ENCODE peak calls at places on chromosomes 2 and 18, in eight cellular contexts. A is NCI-H1436 treated with DMSO at 0.1 percent for 48 hours, R is NCI-H510A treated with DMSO at 0.1 percent for 48 hours, H is AG10803, Z is D341Med, G is NT2/D1, E is C1 segment of cervical spinal cord, K is heart left ventricle. V is an unnamed sample.

GRCh38 chr2:63962186-63962585 is 57.0 kb downstream of the VPS54 start:
- DNase-seq in E (no peak), A (no peak), H (no peak), G (no peak), Z (no peak), R (no peak), K (no peak), V (no peak)

GRCh38 chr18:34771958-34772357 is 61.9 kb downstream of the DTNA start:
- DNase-seq in H (peak), E (no peak), G (no peak), R (no peak), A (no peak), K (no peak), Z (no peak), V (no peak)

GRCh38 chr18:13430663-13431062 is 212.1 kb downstream of the LDLRAD4 start:
- DNase-seq in G (no peak), K (no peak), A (no peak), R (no peak), Z (no peak), E (no peak), H (no peak), V (no peak)

GRCh38 chr2:27448381-27448780 is 6.2 kb downstream of the KRTCAP3 start:
- DNase-seq in E (no peak), R (no peak), Z (no peak), A (no peak), G (no peak), K (no peak), H (no peak), V (no peak)

GRCh38 chr2:221254281-221254680 is 317.8 kb downstream of the EPHA4 start:
- DNase-seq in R (peak), G (no peak), H (no peak), E (no peak), A (no peak), Z (no peak), K (no peak), V (no peak)

GRCh38 chr2:19349911-19350677 is 8.3 kb downstream of the OSR1 start:
- DNase-seq in A (no peak), Z (no peak), G (peak), R (no peak), E (peak), K (peak), H (no peak), V (peak)

GRCh38 chr2:133790706-133791105 is 222.4 kb upstream of the NCKAP5 start:
- DNase-seq in H (peak), K (no peak), Z (no peak), E (no peak), G (no peak), A (no peak), R (no peak), V (no peak)

GRCh38 chr2:200950378-200950777 is 13.1 kb downstream of the ORC2 start:
- DNase-seq in G (no peak), A (no peak), K (no peak), H (no peak), Z (no peak), R (no peak), E (no peak), V (no peak)

GRCh38 chr2:229261599-229261998 is 9.5 kb downstream of the PID1 start:
- DNase-seq in G (no peak), Z (no peak), A (no peak), E (no peak), R (no peak), H (no peak), K (no peak), V (no peak)

GRCh38 chr18:78102135-78102534 is 852.5 kb downstream of the GALR1 start:
- DNase-seq in G (no peak), A (no peak), Z (no peak), K (no peak), H (no peak), R (no peak), E (no peak), V (no peak)

GRCh38 chr2:88690591-88691338 is 708 bp upstream of the RPIA start:
- DNase-seq in E (no peak), H (peak), Z (peak), A (no peak), K (no peak), G (no peak), R (no peak), V (no peak)

GRCh38 chr18:3814840-3815239 is 364.9 kb downstream of the TGIF1 start:
- DNase-seq in G (no peak), K (no peak), H (peak), Z (no peak), A (no peak), E (no peak), R (no peak), V (no peak)

GRCh38 chr18:80231616-80232015 is 15.7 kb downstream of the PARD6G start:
- DNase-seq in G (no peak), A (no peak), R (no peak), K (no peak), Z (no peak), E (no peak), H (no peak), V (no peak)

GRCh38 chr2:53859354-53860159 is at the start of gene GPR75:
- DNase-seq in A (no peak), K (peak), H (peak), E (peak), Z (no peak), R (no peak), G (no peak), V (peak)

GRCh38 chr18:65751145-65752085 is 603 bp downstream of the CDH7 start:
- DNase-seq in A (no peak), Z (no peak), E (no peak), K (no peak), G (no peak), R (peak), H (no peak), V (no peak)

GRCh38 chr2:232385660-232386489 is 7.3 kb downstream of the ALPP start:
- DNase-seq in R (no peak), Z (no peak), K (peak), E (no peak), H (peak), G (no peak), A (no peak), V (no peak)

GRCh38 chr2:29921560-29921915 is at the start of gene ALK:
- DNase-seq in K (peak), A (peak), G (peak), E (peak), R (peak), H (peak), Z (peak), V (peak)

GRCh38 chr2:234989183-234989701 is 37.4 kb downstream of the SH3BP4 start:
- DNase-seq in A (no peak), Z (no peak), E (peak), K (peak), H (no peak), R (no peak), G (no peak), V (peak)

GRCh38 chr2:66578067-66578852 is 143.3 kb downstream of the MEIS1 start:
- DNase-seq in G (no peak), H (peak), K (no peak), R (no peak), E (no peak), A (no peak), Z (no peak), V (no peak)

GRCh38 chr2:216516730-216517350 is 18.2 kb downstream of the RPL37A start:
- DNase-seq in E (no peak), A (peak), G (no peak), R (peak), H (peak), Z (peak), K (no peak), V (no peak)

GRCh38 chr2:203808041-203808750 is 59.4 kb upstream of the CTLA4 start:
- DNase-seq in E (no peak), G (no peak), Z (no peak), H (peak), R (no peak), A (no peak), K (no peak), V (no peak)

GRCh38 chr2:9820020-9820973 is 23.0 kb upstream of the TAF1B start:
- DNase-seq in K (no peak), A (no peak), Z (no peak), H (peak), G (peak), E (no peak), R (no peak), V (no peak)

GRCh38 chr2:189221811-189222210 is 42.2 kb upstream of the COL5A2 start:
- DNase-seq in A (no peak), H (peak), G (no peak), E (no peak), R (no peak), K (no peak), Z (no peak), V (no peak)

GRCh38 chr2:48749820-48750739 is 5.4 kb downstream of the LHCGR start:
- DNase-seq in H (no peak), R (no peak), G (no peak), E (no peak), K (no peak), Z (no peak), A (no peak), V (no peak)

GRCh38 chr2:207897541-207898353 is 127.6 kb downstream of the PLEKHM3 start:
- DNase-seq in K (no peak), E (no peak), Z (no peak), H (no peak), A (no peak), G (no peak), R (no peak), V (no peak)

GRCh38 chr2:206776432-206776831 is 11.0 kb downstream of the FASTKD2 start:
- DNase-seq in E (no peak), R (no peak), G (no peak), K (no peak), H (no peak), Z (no peak), A (no peak), V (no peak)

V was measured in caudate nucleus.